ENCODE peak calls at places on chromosomes 2 and 18, in seven cellular contexts. S is T-helper 22 cell; K is activated T-helper 9 cell treated with anti-CD3 and anti-CD28 coated beads, Interleukin-2, amount 50 U/mL, for 16 hours; Y is adrenal gland; G is activated naive CD4-positive, alpha-beta T cell; M is GF-D8; A is RWPE1. Z is an unnamed sample.

GRCh38 chr2:109270758-109271305 is 141.8 kb downstream of the SH3RF3 start:
- DNase-seq in G (no peak), Y (no peak), M (no peak), S (no peak), A (no peak), K (no peak), Z (no peak)

GRCh38 chr18:69250305-69251151 is 150.2 kb upstream of the DOK6 start:
- DNase-seq in A (no peak), M (no peak), Y (no peak), G (no peak), K (no peak), S (no peak), Z (no peak)

GRCh38 chr2:188576657-188577056 is 285.0 kb downstream of the GULP1 start:
- DNase-seq in S (no peak), Y (no peak), A (no peak), K (no peak), G (no peak), M (no peak), Z (no peak)

GRCh38 chr2:167126165-167126564 is 237.9 kb downstream of the XIRP2 start:
- DNase-seq in G (no peak), M (no peak), S (no peak), A (no peak), Y (no peak), K (no peak), Z (no peak)

GRCh38 chr18:37405772-37406171 is 159.8 kb downstream of the CELF4 start:
- DNase-seq in K (no peak), G (no peak), Y (no peak), M (no peak), S (no peak), A (no peak), Z (no peak)

GRCh38 chr2:154466226-154466625 is 232.3 kb upstream of the KCNJ3 start:
- DNase-seq in K (no peak), G (no peak), M (no peak), S (no peak), A (no peak), Y (no peak), Z (no peak)

GRCh38 chr18:70998490-70998889 is 709.6 kb downstream of the SOCS6 start:
- DNase-seq in M (no peak), G (no peak), A (no peak), K (no peak), Y (no peak), S (no peak), Z (no peak)

GRCh38 chr2:106193491-106193976 is 567 bp downstream of the UXS1 start:
- DNase-seq in M (no peak), G (peak), A (peak), S (peak), Y (no peak), K (no peak), Z (no peak)

GRCh38 chr2:42809876-42810125 is 17.4 kb upstream of the HAAO start:
- DNase-seq in G (peak), M (peak), K (no peak), A (peak), Y (peak), S (no peak), Z (no peak)

GRCh38 chr2:68620762-68621161 is 22.6 kb upstream of the PROKR1 start:
- DNase-seq in S (no peak), G (no peak), A (no peak), Y (no peak), K (no peak), M (no peak), Z (no peak)

GRCh38 chr2:120318626-120319025 is 27.3 kb upstream of the INHBB start:
- DNase-seq in G (no peak), Y (no peak), A (no peak), S (no peak), M (no peak), K (no peak), Z (no peak)

GRCh38 chr18:37299471-37300304 is 265.9 kb downstream of the CELF4 start:
- DNase-seq in A (peak), G (no peak), K (no peak), Y (peak), S (no peak), M (no peak), Z (peak)

GRCh38 chr2:74199871-74200305 is 1.5 kb downstream of the MTHFD2 start:
- DNase-seq in Y (no peak), K (peak), G (no peak), S (no peak), M (no peak), A (no peak), Z (no peak)

GRCh38 chr18:26215247-26215970 is 10.8 kb upstream of the TAF4B start:
- DNase-seq in S (peak), G (peak), K (no peak), Y (no peak), A (no peak), M (no peak), Z (no peak)

GRCh38 chr2:138059487-138059886 is 95.2 kb downstream of the HNMT start:
- DNase-seq in A (no peak), G (no peak), M (no peak), K (no peak), Y (no peak), S (no peak), Z (no peak)

Z was measured in esophagus squamous epithelium.